ENCODE peak calls at places on chromosomes 4 and X, in six cellular contexts. D is stimulated activated effector memory CD8-positive, alpha-beta T cell treated with anti-CD3 and anti-CD28 coated beads, Interleukin-12 subunit alpha, Interleukin-12 subunit beta, amount 100 ng/mL, for 72 hours; S is CD8-positive, alpha-beta memory T cell; A is AG08396; U is CD8-positive, alpha-beta T cell; I is PC-3. X is an unnamed sample.

GRCh38 chr4:152944678-152945320 is 8.7 kb downstream of the FHDC1 start:
- DNase-seq in D (no peak), S (no peak), A (no peak), U (no peak), I (no peak), X (no peak)

GRCh38 chr4:107072836-107073736 is 37.0 kb upstream of the DKK2 start:
- DNase-seq in D (no peak), S (no peak), A (no peak), U (no peak), I (no peak), X (no peak)

GRCh38 chr4:7244766-7245320 is 52.5 kb downstream of the SORCS2 start:
- DNase-seq in D (no peak), S (no peak), A (no peak), U (no peak), I (no peak), X (no peak)

GRCh38 chr4:25970691-25971427 is 56.8 kb downstream of the SMIM20 start:
- DNase-seq in D (no peak), S (no peak), A (no peak), U (no peak), I (peak), X (no peak)

GRCh38 chr4:138639018-138639876 is 376.3 kb upstream of the NOCT start:
- DNase-seq in D (no peak), S (no peak), A (no peak), U (no peak), I (peak), X (peak)

GRCh38 chr4:59091376-59092142 is 1981.4 kb upstream of the IGFBP7 start:
- DNase-seq in D (no peak), S (no peak), A (no peak), U (no peak), I (peak), X (no peak)

GRCh38 chr4:83535945-83536648 is at the start of gene GPAT3:
- DNase-seq in D (peak), S (peak), A (peak), U (peak), I (peak), X (peak)

GRCh38 chr4:3302786-3303444 is 10.1 kb downstream of the RGS12 start:
- DNase-seq in D (no peak), S (peak), A (no peak), U (no peak), I (no peak), X (no peak)

GRCh38 chr4:154082760-154083530 is 294.1 kb upstream of the SFRP2 start:
- DNase-seq in D (no peak), S (no peak), A (no peak), U (no peak), I (peak), X (no peak)

GRCh38 chrX:151974336-151975227 is at the start of gene GABRE:
- DNase-seq in D (no peak), S (no peak), A (peak), U (no peak), I (no peak), X (peak)

GRCh38 chr4:181503800-181504364 is 739.3 kb upstream of the TENM3 start:
- DNase-seq in D (no peak), S (no peak), A (no peak), U (no peak), I (no peak), X (no peak)

GRCh38 chrX:19904778-19905367 is 17.5 kb upstream of the SH3KBP1 start:
- DNase-seq in D (no peak), S (no peak), A (peak), U (no peak), I (peak), X (peak)

GRCh38 chrX:50903387-50904027 is 7.0 kb upstream of the BMP15 start:
- DNase-seq in D (no peak), S (no peak), A (peak), U (no peak), I (peak), X (peak)

GRCh38 chr4:123168812-123169211 is 227.8 kb upstream of the SPRY1 start:
- DNase-seq in D (no peak), S (no peak), A (no peak), U (no peak), I (no peak), X (no peak)

GRCh38 chr4:155889036-155889793 is 14.3 kb upstream of the TDO2 start:
- DNase-seq in D (no peak), S (no peak), A (peak), U (no peak), I (peak), X (peak)

GRCh38 chr4:81715335-81715734 is 243.6 kb upstream of the RASGEF1B start:
- DNase-seq in D (no peak), S (no peak), A (no peak), U (no peak), I (no peak), X (no peak)

GRCh38 chrX:11447418-11447817 is 154.2 kb downstream of the AMELX start:
- DNase-seq in D (no peak), S (no peak), A (no peak), U (no peak), I (no peak), X (no peak)

GRCh38 chr4:41203841-41204240 is 10.5 kb downstream of the APBB2 start:
- DNase-seq in D (no peak), S (no peak), A (no peak), U (no peak), I (no peak), X (no peak)

GRCh38 chr4:41050840-41051775 is 163.2 kb downstream of the APBB2 start:
- DNase-seq in D (no peak), S (no peak), A (no peak), U (no peak), I (no peak), X (no peak)

GRCh38 chr4:18882468-18882867 is 860.9 kb upstream of the LCORL start:
- DNase-seq in D (no peak), S (no peak), A (peak), U (no peak), I (peak), X (peak)

GRCh38 chrX:123121241-123121640 is 62.8 kb upstream of the GRIA3 start:
- DNase-seq in D (no peak), S (no peak), A (no peak), U (no peak), I (no peak), X (peak)

GRCh38 chr4:114005569-114006442 is 26.4 kb upstream of the ARSJ start:
- DNase-seq in D (no peak), S (no peak), A (peak), U (no peak), I (peak), X (no peak)

GRCh38 chr4:137635596-137635995 is 103.3 kb upstream of the PCDH18 start:
- DNase-seq in D (no peak), S (no peak), A (no peak), U (no peak), I (no peak), X (no peak)

GRCh38 chrX:87409113-87409841 is 108.3 kb upstream of the KLHL4 start:
- DNase-seq in D (no peak), S (no peak), A (peak), U (no peak), I (peak), X (peak)

GRCh38 chr4:105215609-105216313 is 69.1 kb downstream of the TET2 start:
- DNase-seq in D (no peak), S (no peak), A (no peak), U (no peak), I (peak), X (no peak)

GRCh38 chr4:1216869-1217294 is 32.0 kb downstream of the CTBP1 start:
- DNase-seq in D (peak), S (peak), A (no peak), U (peak), I (no peak), X (no peak)

GRCh38 chr4:78592104-78592783 is 40.7 kb downstream of the ANXA3 start:
- DNase-seq in D (no peak), S (no peak), A (no peak), U (no peak), I (peak), X (no peak)

GRCh38 chr4:15912961-15913630 is 25.4 kb downstream of the FGFBP1 start:
- DNase-seq in D (no peak), S (no peak), A (no peak), U (no peak), I (no peak), X (no peak)

GRCh38 chr4:7944568-7945220 is 5.0 kb upstream of the AFAP1 start:
- DNase-seq in D (no peak), S (no peak), A (no peak), U (no peak), I (no peak), X (no peak)

GRCh38 chr4:179867300-179867878 is 2375.8 kb upstream of the TENM3 start:
- DNase-seq in D (no peak), S (no peak), A (peak), U (no peak), I (peak), X (peak)

GRCh38 chrX:153411255-153411987 is at the start of gene ZFP92:
- DNase-seq in D (no peak), S (peak), A (peak), U (peak), I (no peak), X (peak)

GRCh38 chr4:83644677-83645639 is 109.0 kb downstream of the GPAT3 start:
- DNase-seq in D (no peak), S (peak), A (peak), U (no peak), I (peak), X (no peak)

GRCh38 chrX:347351-348117 is 28.9 kb upstream of the GTPBP6 start:
- DNase-seq in D (no peak), S (no peak), A (no peak), U (no peak), I (no peak), X (no peak)

GRCh38 chr4:13942936-13943335 is 315.4 kb upstream of the BOD1L1 start:
- DNase-seq in D (no peak), S (no peak), A (no peak), U (no peak), I (no peak), X (no peak)

X was measured in MG63.